ENCODE peak calls at places on chromosomes 16 and 17, in seven cellular contexts. Y, K, G, L, D, Q and V are unnamed samples.

GRCh38 chr17:4006165-4006589 is 41.9 kb upstream of the ATP2A3 start:
- DNase-seq in G (no peak), Y (no peak), D (no peak), K (no peak), Q (no peak), L (no peak), V (no peak)

GRCh38 chr16:2979669-2980226 is 498 bp downstream of the PKMYT1 start:
- DNase-seq in G (no peak), Y (no peak), Q (no peak), L (no peak), K (peak), D (no peak), V (no peak)

GRCh38 chr16:26709175-26709574 is 357.6 kb upstream of the C16orf82 start:
- DNase-seq in G (no peak), Y (no peak), Q (no peak), D (no peak), K (no peak), L (no peak), V (no peak)

GRCh38 chr16:20871935-20872815 is 28.0 kb downstream of the DCUN1D3 start:
- DNase-seq in G (no peak), L (no peak), D (no peak), Y (no peak), K (no peak), Q (no peak), V (no peak)

GRCh38 chr17:38717139-38717745 is 12.2 kb downstream of the MLLT6 start:
- DNase-seq in K (no peak), D (no peak), Y (no peak), Q (no peak), G (no peak), L (no peak), V (no peak)

GRCh38 chr17:72150632-72151460 is 30.0 kb downstream of the SOX9 start:
- DNase-seq in G (no peak), Y (no peak), Q (no peak), D (no peak), K (no peak), L (no peak), V (no peak)

GRCh38 chr16:27404163-27404823 is 2.3 kb downstream of the IL21R start:
- DNase-seq in K (no peak), L (no peak), Q (no peak), Y (no peak), G (no peak), D (no peak), V (no peak)

GRCh38 chr16:74837056-74837455 is 62.4 kb upstream of the FA2H start:
- DNase-seq in G (no peak), D (no peak), L (no peak), Y (peak), Q (no peak), K (no peak), V (no peak)

GRCh38 chr17:65783845-65784334 is 222.4 kb upstream of the AXIN2 start:
- DNase-seq in Q (peak), D (peak), Y (peak), K (peak), G (no peak), L (no peak), V (no peak)

GRCh38 chr16:11682655-11683096 is 14.4 kb downstream of the SNN start:
- DNase-seq in G (no peak), D (peak), L (no peak), Y (peak), K (peak), Q (peak), V (no peak)

GRCh38 chr17:59846391-59847165 is 46.2 kb downstream of the TUBD1 start:
- DNase-seq in Q (peak), K (peak), G (peak), L (no peak), D (peak), Y (peak), V (no peak)

GRCh38 chr16:70749681-70750601 is 51.0 kb downstream of the VAC14 start:
- DNase-seq in Y (no peak), D (no peak), G (no peak), L (peak), K (peak), Q (no peak), V (no peak)

GRCh38 chr16:81442220-81442908 is 2.2 kb upstream of the CMIP start:
- DNase-seq in Q (no peak), D (no peak), K (no peak), L (no peak), G (no peak), Y (no peak), V (no peak)

GRCh38 chr17:61739002-61739401 is 124.3 kb downstream of the BRIP1 start:
- DNase-seq in D (no peak), Q (no peak), L (no peak), K (no peak), Y (no peak), G (no peak), V (no peak)

GRCh38 chr16:50025544-50025931 is 513 bp downstream of the CNEP1R1 start:
- DNase-seq in Y (peak), L (no peak), K (peak), Q (peak), D (no peak), G (no peak), V (no peak)

GRCh38 chr16:57261806-57262205 is 16.7 kb downstream of the ARL2BP start:
- DNase-seq in D (no peak), Y (no peak), L (no peak), Q (no peak), K (no peak), G (peak), V (no peak)

GRCh38 chr16:30185141-30185682 is 1.8 kb downstream of the CORO1A start:
- DNase-seq in G (no peak), D (no peak), Y (no peak), K (no peak), L (peak), Q (no peak), V (no peak)

GRCh38 chr17:1041746-1042145 is 44.8 kb downstream of the TIMM22 start:
- DNase-seq in G (no peak), K (no peak), D (no peak), L (no peak), Y (no peak), Q (no peak), V (no peak)

GRCh38 chr17:6157716-6158115 is 87.5 kb downstream of the WSCD1 start:
- DNase-seq in L (no peak), Y (no peak), G (no peak), D (no peak), Q (no peak), K (no peak), V (no peak)

DNA sequence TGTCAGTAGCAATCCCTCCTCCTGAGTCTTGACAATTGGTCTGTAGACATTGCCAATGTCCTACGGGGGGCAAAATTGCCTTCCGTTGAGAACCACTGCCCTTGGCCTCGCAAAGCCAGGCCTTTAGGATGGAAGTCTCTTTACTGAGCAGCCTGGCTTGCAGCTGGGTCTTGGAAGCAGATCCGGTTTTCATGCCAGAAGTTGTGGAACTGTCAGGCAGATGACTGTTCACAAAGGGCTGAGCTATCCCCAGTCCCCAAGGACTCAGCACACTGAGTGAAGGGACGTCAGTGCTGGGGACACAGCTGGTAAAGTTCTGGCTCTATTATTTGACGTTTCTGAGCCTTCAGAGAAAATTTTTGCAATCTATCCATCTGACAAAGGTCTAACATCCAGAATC is 83.2 kb downstream of the WSCD1 start:
- DNase-seq in Q (no peak), D (no peak), L (no peak), G (no peak), Y (no peak), K (no peak), V (no peak)
- TF ChIP-seq CTCF in Q (no peak), D (no peak), L (no peak), G (no peak), Y (no peak), K (no peak), V (no peak)

DNA sequence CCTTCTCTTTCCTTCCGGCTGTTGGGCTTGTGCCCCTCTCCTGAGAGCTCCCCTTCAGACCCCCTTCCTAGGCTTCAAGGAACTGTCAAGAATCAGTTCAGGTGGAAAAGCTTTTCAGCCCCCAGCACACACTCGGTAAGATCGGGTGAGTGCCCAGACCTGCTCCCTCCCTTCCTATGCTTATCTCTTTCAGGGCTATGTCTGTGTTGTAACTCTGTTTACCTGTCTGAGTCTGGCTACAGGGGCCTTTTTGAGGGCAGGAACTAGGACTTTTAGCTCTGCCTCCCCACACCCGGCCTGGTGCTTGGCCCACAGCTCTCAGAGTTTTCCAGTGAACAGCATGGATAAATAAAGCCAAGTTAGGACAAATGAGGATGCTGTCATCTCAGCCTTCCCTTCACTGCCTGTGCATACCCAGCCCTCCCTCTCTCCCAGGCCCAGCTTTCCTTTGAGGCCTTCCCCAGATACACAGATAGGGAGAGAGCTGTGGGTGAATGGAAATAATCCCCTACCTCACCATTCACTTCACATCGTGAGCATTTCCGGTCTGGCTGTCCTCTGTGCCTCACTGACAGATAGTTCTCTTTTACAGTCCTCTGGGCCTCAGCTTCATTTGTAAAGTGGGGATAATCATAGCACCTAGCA is 5.7 kb upstream of the MRPS23 start:
- DNase-seq in G (peak), K (no peak), Q (no peak), Y (no peak), L (no peak), D (no peak), V (no peak)
- TF ChIP-seq CTCF in G (no peak), K (no peak), Q (no peak), Y (no peak), L (no peak), D (no peak), V (no peak)

GRCh38 chr17:32490101-32490482 is 3.3 kb downstream of the CDK5R1 start:
- DNase-seq in Y (no peak), G (no peak), K (no peak), L (no peak), D (no peak), Q (no peak), V (no peak)
- TF ChIP-seq CTCF in Y (no peak), G (no peak), K (no peak), L (no peak), D (no peak), Q (no peak), V (no peak)

DNA sequence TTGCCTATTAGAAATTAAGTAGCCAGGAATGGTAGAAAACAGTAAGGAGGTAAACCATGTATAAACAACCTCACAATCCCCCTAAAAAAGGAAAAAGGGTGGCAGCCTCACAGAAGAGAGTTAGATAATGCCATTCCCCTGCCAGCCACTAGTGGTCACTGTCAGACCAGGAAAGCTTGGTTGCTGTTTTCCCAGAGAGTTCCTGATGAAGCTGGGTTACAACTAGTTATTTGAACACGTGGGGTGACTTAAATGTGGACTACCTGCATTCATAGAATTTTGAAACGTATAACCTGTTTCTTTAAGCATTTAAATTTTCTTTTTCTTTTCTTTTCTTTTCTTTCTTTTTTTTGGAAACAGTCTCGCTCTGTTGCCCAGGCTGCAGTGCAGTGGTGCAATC is 5.8 kb downstream of the GPRC5C start:
- DNase-seq in K (peak), Y (no peak), G (no peak), D (no peak), Q (no peak), L (no peak), V (no peak)
- TF ChIP-seq CTCF in K (peak), Y (peak), G (peak), D (peak), Q (peak), L (peak), V (peak)

DNA sequence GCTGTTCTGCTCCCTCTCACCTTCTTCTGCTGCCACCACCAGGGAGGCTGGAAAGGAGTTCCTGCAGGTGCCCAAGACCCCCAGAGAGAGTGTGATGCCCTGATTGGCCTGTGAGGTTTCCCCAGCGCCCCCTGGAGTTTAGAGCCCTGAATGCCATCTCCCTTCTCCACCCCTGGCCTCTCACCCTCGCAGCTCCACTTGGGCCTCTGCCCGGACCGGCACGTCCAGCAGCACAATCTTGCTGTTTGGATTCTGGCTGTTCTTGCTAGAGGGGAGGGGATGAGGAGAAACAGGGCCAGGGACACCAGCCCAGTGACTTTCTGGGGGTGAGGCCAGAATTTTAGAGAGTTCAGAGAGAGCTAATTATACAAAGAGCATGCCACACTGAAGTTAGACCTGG is 12.5 kb upstream of the FAM171A2 start:
- DNase-seq in Y (peak), D (peak), K (peak), Q (peak), G (no peak), L (peak), V (no peak)
- TF ChIP-seq CTCF in Y (peak), D (peak), K (peak), Q (peak), G (no peak), L (peak), V (peak)